ENCODE peak calls at places on chromosomes 12 and 14, in five cellular contexts. B is cardiac fibroblast; Q is left colon; N is CD8-positive, alpha-beta T cell; D is NCI-H2081. E is an unnamed sample.

GRCh38 chr12:14249368-14249767 is 116.1 kb upstream of the ATF7IP start:
- DNase-seq in N (no peak), B (no peak), Q (no peak), D (no peak), E (no peak)

GRCh38 chr12:103814436-103814835 is 26.6 kb downstream of the NT5DC3 start:
- DNase-seq in N (no peak), Q (no peak), B (no peak), D (no peak), E (no peak)

GRCh38 chr14:97446087-97446486 is 648.9 kb downstream of the VRK1 start:
- DNase-seq in B (no peak), D (no peak), Q (no peak), N (no peak), E (peak)

GRCh38 chr12:131352296-131352900 is 358.5 kb upstream of the SFSWAP start:
- DNase-seq in N (no peak), B (no peak), Q (no peak), D (no peak), E (no peak)

GRCh38 chr12:56029666-56030293 is 8.9 kb downstream of the IKZF4 start:
- DNase-seq in D (peak), Q (peak), N (peak), B (peak), E (peak)

GRCh38 chr12:130540376-130540775 is 175.7 kb downstream of the RIMBP2 start:
- DNase-seq in B (no peak), N (no peak), D (no peak), Q (no peak), E (no peak)

GRCh38 chr12:45343269-45344051 is 127.6 kb downstream of the ANO6 start:
- DNase-seq in Q (no peak), D (no peak), B (no peak), N (no peak), E (no peak)

GRCh38 chr12:52279683-52280318 is 5.4 kb downstream of the KRT86 start:
- DNase-seq in B (peak), Q (no peak), N (no peak), D (no peak), E (no peak)

GRCh38 chr12:124057691-124058090 is 84.7 kb downstream of the ZNF664 start:
- DNase-seq in D (no peak), Q (no peak), B (no peak), N (no peak), E (no peak)

GRCh38 chr12:79688376-79689040 is 2.3 kb downstream of the PAWR start:
- DNase-seq in Q (no peak), N (no peak), B (no peak), D (no peak), E (no peak)

GRCh38 chr12:63869656-63870055 is 25.2 kb downstream of the SRGAP1 start:
- DNase-seq in N (no peak), Q (no peak), B (no peak), D (no peak), E (no peak)

GRCh38 chr14:59768855-59769254 is 101.7 kb downstream of the RTN1 start:
- DNase-seq in B (peak), D (no peak), N (no peak), Q (no peak), E (no peak)

GRCh38 chr12:87667378-87667777 is 361.8 kb downstream of the C12orf50 start:
- DNase-seq in D (no peak), B (peak), N (no peak), Q (no peak), E (no peak)

GRCh38 chr12:130438243-130438620 is 100.5 kb downstream of the PIWIL1 start:
- DNase-seq in Q (no peak), B (no peak), N (no peak), D (no peak), E (no peak)

GRCh38 chr12:27455589-27455988 is 9.1 kb downstream of the SMCO2 start:
- DNase-seq in Q (no peak), D (no peak), N (no peak), B (no peak), E (no peak)

GRCh38 chr12:8078400-8078799 is 3.7 kb upstream of the NECAP1 start:
- DNase-seq in Q (no peak), B (peak), N (peak), D (peak), E (peak)

GRCh38 chr12:3461391-3461790 is 29.6 kb upstream of the PRMT8 start:
- DNase-seq in D (no peak), N (no peak), Q (no peak), B (no peak), E (no peak)

GRCh38 chr12:48041591-48042423 is 37.5 kb upstream of the COL2A1 start:
- DNase-seq in D (no peak), B (no peak), N (no peak), Q (no peak), E (no peak)

GRCh38 chr12:53191885-53192530 is 11.3 kb upstream of the CSAD start:
- DNase-seq in N (no peak), D (no peak), B (no peak), Q (no peak), E (no peak)

GRCh38 chr12:51801027-51801426 is 47.5 kb downstream of the FIGNL2 start:
- DNase-seq in Q (no peak), B (no peak), D (no peak), N (no peak), E (no peak)

GRCh38 chr12:49088190-49088931 is 6.2 kb downstream of the DHH start:
- DNase-seq in B (peak), Q (peak), D (peak), N (peak), E (peak)

GRCh38 chr14:75438486-75439080 is 10.8 kb downstream of the JDP2 start:
- DNase-seq in B (no peak), Q (no peak), N (no peak), D (no peak), E (no peak)

GRCh38 chr12:30923057-30923456 is 3.5 kb upstream of the TSPAN11 start:
- DNase-seq in Q (no peak), D (no peak), N (no peak), B (peak), E (no peak)

GRCh38 chr12:105910030-105910429 is 228.7 kb downstream of the NUAK1 start:
- DNase-seq in D (no peak), B (no peak), N (no peak), Q (no peak), E (no peak)

GRCh38 chr14:36666416-36667206 is 5.0 kb downstream of the PAX9 start:
- DNase-seq in Q (no peak), D (no peak), B (no peak), N (no peak), E (no peak)

GRCh38 chr14:100532154-100532915 is 54.9 kb downstream of the BEGAIN start:
- DNase-seq in B (no peak), D (no peak), Q (peak), N (no peak), E (no peak)

GRCh38 chr12:57158665-57159064 is 11.2 kb upstream of the LRP1-AS start:
- DNase-seq in B (peak), N (no peak), Q (no peak), D (no peak), E (no peak)

GRCh38 chr12:1949771-1950470 is 31.5 kb upstream of the CACNA2D4 start:
- DNase-seq in N (no peak), Q (no peak), D (no peak), B (peak), E (no peak)

GRCh38 chr12:49098035-49098451 is 3.4 kb upstream of the DHH start:
- DNase-seq in B (peak), D (peak), N (peak), Q (peak), E (peak)

GRCh38 chr12:87922721-87923120 is 106.5 kb downstream of the C12orf50 start:
- DNase-seq in Q (no peak), N (no peak), D (no peak), B (no peak), E (no peak)